ENCODE peak calls at places on chromosomes 3 and 15, in four cellular contexts. S is K562, C is HepG2, P is H1. U is an unnamed sample.

GRCh38 chr15:27589260-27589659 is 509.9 kb downstream of the OCA2 start:
- DNase-seq in S (no peak), P (no peak), C (no peak), U (no peak)

GRCh38 chr3:111473550-111473949 is 68.4 kb upstream of the CD96 start:
- DNase-seq in S (peak; percentile 3), P (no peak), C (no peak), U (peak; percentile 24)

GRCh38 chr15:51869074-51869425 is 39.6 kb downstream of the TMOD3 start:
- DNase-seq in P (no peak), S (peak; percentile 30), C (peak; percentile 36), U (peak; percentile 95)

GRCh38 chr15:68380456-68380855 is 51.5 kb downstream of the ITGA11 start:
- DNase-seq in C (no peak), S (no peak), P (no peak), U (no peak)

GRCh38 chr15:70202756-70203155 is 105.0 kb upstream of the TLE3 start:
- DNase-seq in P (no peak), C (no peak), S (no peak), U (no peak)

GRCh38 chr3:105904251-105904650 is 35.4 kb upstream of the CBLB start:
- DNase-seq in C (no peak), P (no peak), S (no peak), U (no peak)

GRCh38 chr15:43828061-43828657 is 1.4 kb downstream of the WDR76 start:
- DNase-seq in P (no peak), S (peak; percentile 29), C (no peak), U (no peak)

GRCh38 chr3:108493862-108494261 is 16.5 kb downstream of the MYH15 start:
- DNase-seq in C (no peak), S (no peak), P (no peak), U (peak; percentile 18)

GRCh38 chr3:97692831-97693230 is 71.7 kb upstream of the ARL6 start:
- DNase-seq in C (no peak), S (no peak), P (no peak), U (no peak)

GRCh38 chr3:43932921-43933320 is 242.2 kb downstream of the ABHD5 start:
- DNase-seq in C (no peak), P (no peak), S (no peak), U (no peak)

GRCh38 chr15:101052681-101053121 is 133.5 kb downstream of the LRRK1 start:
- DNase-seq in S (no peak), C (no peak), P (no peak), U (no peak)

GRCh38 chr3:196493292-196493691 is 10.3 kb downstream of the RNF168 start:
- DNase-seq in P (no peak), S (no peak), C (no peak), U (no peak)

GRCh38 chr15:66749841-66750575 is 48.0 kb downstream of the SMAD6 start:
- DNase-seq in P (no peak), C (peak; percentile 57), S (no peak), U (peak; percentile 58)

GRCh38 chr3:153463895-153464294 is 301.9 kb downstream of the RAP2B start:
- DNase-seq in S (no peak), C (no peak), P (no peak), U (no peak)

GRCh38 chr3:134249935-134250716 is 533 bp downstream of the RYK start:
- DNase-seq in P (no peak), S (peak; percentile 46), C (peak; percentile 39), U (peak; percentile 37)

GRCh38 chr15:80549191-80549590 is 145.0 kb downstream of the ARNT2 start:
- DNase-seq in C (no peak), S (no peak), P (no peak), U (no peak)

GRCh38 chr3:193140381-193140780 is 100.6 kb upstream of the PLAAT1 start:
- DNase-seq in P (no peak), S (no peak), C (no peak), U (no peak)

GRCh38 chr3:58137306-58137705 is 73.5 kb downstream of the DNASE1L3 start:
- DNase-seq in C (no peak), S (no peak), P (no peak), U (no peak)

GRCh38 chr3:32613183-32613582 is 42.5 kb upstream of the DYNC1LI1 start:
- DNase-seq in C (no peak), P (no peak), S (no peak), U (no peak)

GRCh38 chr15:89416339-89417183 is 79.8 kb downstream of the RHCG start:
- DNase-seq in S (peak; percentile 86), P (peak; percentile 95), C (peak; percentile 66), U (peak; percentile 94)

GRCh38 chr3:196236169-196236568 is 19.8 kb downstream of the SLC51A start:
- DNase-seq in C (no peak), S (no peak), P (no peak), U (no peak)

GRCh38 chr3:13197795-13198194 is 124.6 kb upstream of the IQSEC1 start:
- DNase-seq in P (no peak), C (no peak), S (no peak), U (no peak)

GRCh38 chr3:62184559-62184958 is 188.8 kb downstream of the FEZF2 start:
- DNase-seq in S (no peak), P (no peak), C (peak; percentile 61), U (no peak)

GRCh38 chr3:191360620-191361019 is 30.3 kb upstream of the UTS2B start:
- DNase-seq in S (no peak), C (no peak), P (no peak), U (no peak)

GRCh38 chr3:192636517-192637444 is 90.6 kb downstream of the FGF12 start:
- DNase-seq in P (no peak), S (no peak), C (no peak), U (no peak)

GRCh38 chr3:134197681-134198261 is 52.9 kb downstream of the RYK start:
- DNase-seq in C (peak; percentile 48), P (no peak), S (peak; percentile 53), U (peak; percentile 44)

GRCh38 chr3:194686414-194686815 is 732 bp downstream of the FAM43A start:
- DNase-seq in C (no peak), P (no peak), S (no peak), U (no peak)

GRCh38 chr15:92614301-92614700 is 41.3 kb downstream of the FAM174B start:
- DNase-seq in S (no peak), P (no peak), C (no peak), U (no peak)

DNA sequence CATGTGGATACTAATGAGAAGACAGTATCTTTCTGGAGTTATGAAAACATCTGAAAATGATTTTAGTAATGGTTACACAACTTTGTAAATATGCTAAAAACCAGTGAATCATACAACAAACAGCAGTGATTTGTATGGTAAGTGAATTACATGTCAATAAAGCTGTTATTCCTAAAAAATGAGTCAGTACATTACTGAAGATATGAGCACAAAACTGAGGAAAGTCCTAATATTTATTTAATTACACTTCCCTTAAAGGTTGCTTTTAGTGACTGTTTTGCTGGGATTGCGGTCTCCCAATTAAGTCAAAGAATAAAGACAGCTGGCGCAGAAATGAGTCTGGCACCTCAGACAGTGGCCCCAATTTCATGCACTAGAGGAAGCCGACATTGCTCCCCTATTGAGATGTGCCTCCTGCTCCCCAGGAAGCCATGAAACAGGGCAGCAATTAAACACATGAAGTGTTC is 50.9 kb upstream of the FSIP1 start:
- DNase-seq in S (no peak), P (no peak), C (no peak), U (no peak)
- TF ChIP-seq PHF8 in S (no peak), P (no peak), C (no peak), U (no peak)

GRCh38 chr3:42066516-42067181 is 24.5 kb upstream of the TRAK1 start:
- DNase-seq in P (no peak), S (no peak), C (peak; percentile 48), U (no peak)
- TF ChIP-seq PHF8 in P (no peak), S (no peak), C (no peak), U (no peak)

GRCh38 chr3:98897701-98898100 is 3.8 kb downstream of the DCBLD2 start:
- DNase-seq in S (no peak), C (no peak), P (no peak), U (no peak)
- TF ChIP-seq PHF8 in S (no peak), C (no peak), P (no peak), U (no peak)

DNA sequence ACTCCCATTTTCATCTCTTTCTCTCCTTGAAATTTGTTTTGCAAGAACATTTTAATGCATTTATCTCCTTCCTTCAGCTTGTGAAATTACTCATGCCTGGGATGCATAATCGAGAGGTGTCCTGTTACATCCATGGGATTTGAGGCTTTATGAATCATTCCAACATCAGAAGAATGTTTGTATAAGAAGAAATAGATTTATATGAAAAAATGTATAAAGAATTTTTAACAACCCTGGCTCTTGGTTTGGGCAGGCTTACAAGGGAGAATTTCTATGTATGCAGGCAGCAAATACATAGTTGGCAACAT is 93.2 kb upstream of the MBNL1 start:
- DNase-seq in C (no peak), S (no peak), P (no peak), U (no peak)
- TF ChIP-seq PHF8 in C (no peak), S (no peak), P (no peak), U (no peak)

DNA sequence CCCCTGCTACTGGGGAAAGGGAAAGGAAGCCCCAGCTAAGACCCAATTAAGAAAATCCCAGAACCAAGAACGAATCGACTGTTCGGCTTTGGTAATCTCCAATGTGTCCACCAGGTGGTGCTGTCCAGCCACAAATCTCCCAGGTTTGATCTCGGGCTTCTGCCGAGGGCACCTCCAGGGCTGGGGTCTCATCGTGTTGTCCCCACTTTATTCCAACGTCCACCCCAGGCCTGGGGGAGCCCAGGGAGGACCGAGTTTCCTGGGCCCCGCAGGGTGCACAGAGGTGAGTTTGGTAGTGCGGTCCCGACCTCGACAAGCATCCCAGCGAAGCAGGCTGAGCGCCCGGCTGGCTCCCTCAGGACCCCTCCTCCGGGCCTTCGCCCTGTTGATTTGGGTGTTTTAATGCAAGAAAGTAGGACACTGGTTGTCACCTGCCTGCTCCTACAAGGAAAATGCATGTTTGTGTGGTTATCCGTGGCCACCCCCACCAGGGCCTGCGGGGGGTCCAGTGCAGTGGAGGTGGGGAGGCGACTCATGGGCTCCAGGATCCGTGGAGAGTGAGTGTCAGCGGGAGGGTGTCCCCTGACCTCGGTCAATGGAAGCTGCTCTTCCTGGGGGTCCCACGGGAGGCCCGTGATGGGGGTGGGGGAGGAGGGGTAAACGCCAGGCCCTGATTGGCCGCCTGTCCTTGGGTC is 185.0 kb downstream of the GOLGA6L6 start:
- DNase-seq in C (peak; percentile 45), S (peak; percentile 88), P (no peak), U (peak; percentile 80)
- TF ChIP-seq PHF8 in C (no peak), S (no peak), P (no peak), U (no peak)

U was measured in A549.